ENCODE peak calls at places on chromosomes 2 and 18, in four cellular contexts. One of them, this sample, is unnamed.

GRCh38 chr2:175233135-175233719 is 51.7 kb upstream of the ATP5MC3 start:
- DNase-seq in iris pigment epithelial cell: peak
- DNase-seq in stimulated activated CD8-positive, alpha-beta memory T cell treated with anti-CD3 and anti-CD28 coated beads, Interleukin-4, amount 100 ng/mL, for 4 hours: no peak
- DNase-seq in SHP77: no peak
- DNase-seq in this sample: no peak

GRCh38 chr2:42809131-42809875 is 16.9 kb upstream of the HAAO start:
- DNase-seq in iris pigment epithelial cell: no peak
- DNase-seq in stimulated activated CD8-positive, alpha-beta memory T cell treated with anti-CD3 and anti-CD28 coated beads, Interleukin-4, amount 100 ng/mL, for 4 hours: no peak
- DNase-seq in SHP77: peak
- DNase-seq in this sample: no peak

GRCh38 chr2:194320520-194320919 is 1336.5 kb upstream of the SLC39A10 start:
- DNase-seq in iris pigment epithelial cell: no peak
- DNase-seq in stimulated activated CD8-positive, alpha-beta memory T cell treated with anti-CD3 and anti-CD28 coated beads, Interleukin-4, amount 100 ng/mL, for 4 hours: no peak
- DNase-seq in SHP77: no peak
- DNase-seq in this sample: no peak

GRCh38 chr18:76720683-76721082 is 101.7 kb upstream of the ZNF236 start:
- DNase-seq in iris pigment epithelial cell: peak
- DNase-seq in stimulated activated CD8-positive, alpha-beta memory T cell treated with anti-CD3 and anti-CD28 coated beads, Interleukin-4, amount 100 ng/mL, for 4 hours: no peak
- DNase-seq in SHP77: no peak
- DNase-seq in this sample: no peak

GRCh38 chr18:52995875-52996274 is 655.9 kb downstream of the DCC start:
- DNase-seq in iris pigment epithelial cell: no peak
- DNase-seq in stimulated activated CD8-positive, alpha-beta memory T cell treated with anti-CD3 and anti-CD28 coated beads, Interleukin-4, amount 100 ng/mL, for 4 hours: no peak
- DNase-seq in SHP77: peak
- DNase-seq in this sample: no peak

GRCh38 chr2:174117951-174118930 is 130.1 kb downstream of the OLA1 start:
- DNase-seq in iris pigment epithelial cell: peak
- DNase-seq in stimulated activated CD8-positive, alpha-beta memory T cell treated with anti-CD3 and anti-CD28 coated beads, Interleukin-4, amount 100 ng/mL, for 4 hours: no peak
- DNase-seq in SHP77: no peak
- DNase-seq in this sample: no peak

GRCh38 chr2:146934921-146935320 is 909.9 kb upstream of the ACVR2A start:
- DNase-seq in iris pigment epithelial cell: peak
- DNase-seq in stimulated activated CD8-positive, alpha-beta memory T cell treated with anti-CD3 and anti-CD28 coated beads, Interleukin-4, amount 100 ng/mL, for 4 hours: no peak
- DNase-seq in SHP77: no peak
- DNase-seq in this sample: no peak

GRCh38 chr2:208064220-208064951 is 39.1 kb upstream of the PLEKHM3 start:
- DNase-seq in iris pigment epithelial cell: peak
- DNase-seq in stimulated activated CD8-positive, alpha-beta memory T cell treated with anti-CD3 and anti-CD28 coated beads, Interleukin-4, amount 100 ng/mL, for 4 hours: no peak
- DNase-seq in SHP77: no peak
- DNase-seq in this sample: no peak

GRCh38 chr2:132877923-132878322 is 207.9 kb upstream of the LYPD1 start:
- DNase-seq in iris pigment epithelial cell: no peak
- DNase-seq in stimulated activated CD8-positive, alpha-beta memory T cell treated with anti-CD3 and anti-CD28 coated beads, Interleukin-4, amount 100 ng/mL, for 4 hours: no peak
- DNase-seq in SHP77: no peak
- DNase-seq in this sample: no peak

GRCh38 chr2:132766573-132766972 is 96.6 kb upstream of the LYPD1 start:
- DNase-seq in iris pigment epithelial cell: no peak
- DNase-seq in stimulated activated CD8-positive, alpha-beta memory T cell treated with anti-CD3 and anti-CD28 coated beads, Interleukin-4, amount 100 ng/mL, for 4 hours: no peak
- DNase-seq in SHP77: no peak
- DNase-seq in this sample: no peak

GRCh38 chr2:207955456-207955855 is 69.9 kb downstream of the PLEKHM3 start:
- DNase-seq in iris pigment epithelial cell: no peak
- DNase-seq in stimulated activated CD8-positive, alpha-beta memory T cell treated with anti-CD3 and anti-CD28 coated beads, Interleukin-4, amount 100 ng/mL, for 4 hours: no peak
- DNase-seq in SHP77: no peak
- DNase-seq in this sample: no peak

GRCh38 chr2:12288048-12288447 is 428.7 kb upstream of the TRIB2 start:
- DNase-seq in iris pigment epithelial cell: no peak
- DNase-seq in stimulated activated CD8-positive, alpha-beta memory T cell treated with anti-CD3 and anti-CD28 coated beads, Interleukin-4, amount 100 ng/mL, for 4 hours: no peak
- DNase-seq in SHP77: no peak
- DNase-seq in this sample: no peak

GRCh38 chr2:118616432-118616831 is 231.0 kb downstream of the EN1 start:
- DNase-seq in iris pigment epithelial cell: no peak
- DNase-seq in stimulated activated CD8-positive, alpha-beta memory T cell treated with anti-CD3 and anti-CD28 coated beads, Interleukin-4, amount 100 ng/mL, for 4 hours: no peak
- DNase-seq in SHP77: no peak
- DNase-seq in this sample: no peak

GRCh38 chr2:26463252-26464207 is 14.4 kb downstream of the OTOF start:
- DNase-seq in iris pigment epithelial cell: no peak
- DNase-seq in stimulated activated CD8-positive, alpha-beta memory T cell treated with anti-CD3 and anti-CD28 coated beads, Interleukin-4, amount 100 ng/mL, for 4 hours: no peak
- DNase-seq in SHP77: no peak
- DNase-seq in this sample: peak

GRCh38 chr2:210230518-210230917 is 5.3 kb upstream of the ACADL start:
- DNase-seq in iris pigment epithelial cell: no peak
- DNase-seq in stimulated activated CD8-positive, alpha-beta memory T cell treated with anti-CD3 and anti-CD28 coated beads, Interleukin-4, amount 100 ng/mL, for 4 hours: no peak
- DNase-seq in SHP77: no peak
- DNase-seq in this sample: no peak

GRCh38 chr2:70698847-70699246 is 69.2 kb downstream of the ADD2 start:
- DNase-seq in iris pigment epithelial cell: no peak
- DNase-seq in stimulated activated CD8-positive, alpha-beta memory T cell treated with anti-CD3 and anti-CD28 coated beads, Interleukin-4, amount 100 ng/mL, for 4 hours: no peak
- DNase-seq in SHP77: no peak
- DNase-seq in this sample: no peak

GRCh38 chr18:10195529-10195928 is 258.9 kb upstream of the APCDD1 start:
- DNase-seq in iris pigment epithelial cell: no peak
- DNase-seq in stimulated activated CD8-positive, alpha-beta memory T cell treated with anti-CD3 and anti-CD28 coated beads, Interleukin-4, amount 100 ng/mL, for 4 hours: no peak
- DNase-seq in SHP77: no peak
- DNase-seq in this sample: no peak

GRCh38 chr2:55229221-55229620 is 2.9 kb downstream of the CLHC1 start:
- DNase-seq in iris pigment epithelial cell: no peak
- DNase-seq in stimulated activated CD8-positive, alpha-beta memory T cell treated with anti-CD3 and anti-CD28 coated beads, Interleukin-4, amount 100 ng/mL, for 4 hours: no peak
- DNase-seq in SHP77: no peak
- DNase-seq in this sample: no peak